ENCODE peak calls at places on chromosomes 2 and 18, in four cellular contexts. R is H1, V is endothelial cell of umbilical vein, Q is breast epithelium. M is an unnamed sample.

GRCh38 chr2:96153991-96154431 is 8.8 kb upstream of the DUSP2 start:
- DNase-seq in Q (no peak), R (no peak), V (no peak), M (no peak)

GRCh38 chr2:159219394-159219998 is 67.0 kb downstream of the WDSUB1 start:
- DNase-seq in R (no peak), Q (no peak), V (no peak), M (no peak)

GRCh38 chr18:30132959-30133358 is 909.6 kb downstream of the DSC3 start:
- DNase-seq in V (no peak), Q (no peak), R (no peak), M (no peak)

GRCh38 chr2:239444626-239445625 is 44.1 kb upstream of the HDAC4 start:
- DNase-seq in R (no peak), V (no peak), Q (no peak), M (no peak)

GRCh38 chr2:202387608-202388342 is 11.6 kb downstream of the BMPR2 start:
- DNase-seq in V (no peak), R (no peak), Q (no peak), M (no peak)

GRCh38 chr18:77098554-77099174 is 33.9 kb downstream of the MBP start:
- DNase-seq in V (no peak), R (no peak), Q (no peak), M (no peak)

GRCh38 chr2:23294238-23294637 is 90.7 kb upstream of the KLHL29 start:
- DNase-seq in R (no peak), Q (no peak), V (no peak), M (no peak)

GRCh38 chr2:25617948-25618646 is 55.3 kb downstream of the DTNB start:
- DNase-seq in V (peak; percentile 97), R (no peak), Q (no peak), M (no peak)

GRCh38 chr2:69933254-69933828 is 18.4 kb downstream of the MXD1 start:
- DNase-seq in Q (no peak), V (peak; percentile 31), R (no peak), M (no peak)

GRCh38 chr18:11700876-11701275 is 11.8 kb downstream of the GNAL start:
- DNase-seq in V (no peak), Q (no peak), R (no peak), M (no peak)

GRCh38 chr2:111011218-111011617 is 109.5 kb upstream of the BCL2L11 start:
- DNase-seq in V (no peak), R (no peak), Q (no peak), M (no peak)

GRCh38 chr2:12501469-12502147 is 215.1 kb upstream of the TRIB2 start:
- DNase-seq in R (no peak), V (peak; percentile 39), Q (no peak), M (no peak)

DNA sequence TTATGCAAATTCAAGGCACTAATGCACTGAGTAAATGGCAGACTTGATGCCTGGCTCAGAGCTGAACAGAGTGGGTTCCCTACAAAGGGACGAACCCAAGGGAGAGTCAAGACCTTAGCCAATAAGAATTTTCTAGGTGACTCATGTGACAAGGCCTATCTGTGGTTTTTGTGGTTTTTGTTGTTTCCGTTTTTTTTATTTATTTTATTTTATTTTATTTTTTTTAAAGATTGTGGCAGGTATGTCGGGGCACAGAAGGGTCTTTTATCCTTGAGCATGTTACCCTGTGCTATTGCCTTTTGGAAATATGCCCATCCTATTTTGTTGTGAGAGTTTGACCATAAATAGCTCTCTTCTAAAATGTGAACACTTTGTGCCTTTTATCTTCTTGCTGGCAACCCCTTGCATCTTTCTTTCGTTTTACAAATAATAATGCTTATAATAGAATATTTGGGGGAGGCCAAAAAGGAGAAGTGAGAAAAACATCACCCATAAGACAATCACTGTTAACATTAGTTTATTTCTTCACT is 113.4 kb upstream of the AQP4 start:
- DNase-seq in R (no peak), Q (no peak), V (no peak), M (no peak)
- TF ChIP-seq POLR2A in R (no peak), Q (no peak), V (no peak), M (no peak)

DNA sequence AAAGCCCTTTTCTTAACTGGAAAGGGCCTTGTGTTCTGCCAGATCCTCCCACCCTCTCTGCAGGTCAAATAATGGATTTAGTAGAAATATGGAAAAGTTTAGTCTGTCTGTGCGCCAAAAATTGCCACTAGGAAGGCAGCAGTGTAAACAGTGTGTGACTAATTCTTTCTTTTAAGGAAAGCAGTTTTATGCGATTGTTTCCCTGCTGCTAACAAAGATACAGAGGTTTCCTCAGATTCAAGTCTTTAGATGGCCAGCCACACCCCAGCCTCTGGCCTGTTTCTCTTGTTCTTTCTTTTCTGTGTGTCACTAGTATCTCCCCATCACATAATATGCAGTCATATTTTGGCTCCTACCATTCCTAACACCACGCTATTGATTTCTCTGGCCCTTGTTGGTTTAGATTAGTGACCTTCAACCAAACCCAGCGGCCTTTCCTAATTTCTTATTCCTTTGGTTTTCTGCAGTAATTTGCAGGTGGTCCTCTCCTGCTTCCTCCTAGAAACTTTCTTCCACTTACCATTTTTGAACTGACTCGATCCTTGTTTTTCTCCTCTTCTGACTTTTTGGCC is 157.4 kb downstream of the LTBP1 start:
- DNase-seq in Q (no peak), V (peak; percentile 94), R (no peak), M (no peak)
- H3K4me3 ChIP-seq in Q (no peak overlapping the region), V (no peak overlapping the region), R (no peak overlapping the region), M (no peak overlapping the region)

GRCh38 chr2:215430528-215431187 is 5.2 kb downstream of the FN1 start:
- DNase-seq in Q (no peak), V (peak; percentile 51), R (no peak), M (no peak)
- TF ChIP-seq POLR2A in Q (no peak), V (peak; percentile 44), R (no peak), M (no peak)

DNA sequence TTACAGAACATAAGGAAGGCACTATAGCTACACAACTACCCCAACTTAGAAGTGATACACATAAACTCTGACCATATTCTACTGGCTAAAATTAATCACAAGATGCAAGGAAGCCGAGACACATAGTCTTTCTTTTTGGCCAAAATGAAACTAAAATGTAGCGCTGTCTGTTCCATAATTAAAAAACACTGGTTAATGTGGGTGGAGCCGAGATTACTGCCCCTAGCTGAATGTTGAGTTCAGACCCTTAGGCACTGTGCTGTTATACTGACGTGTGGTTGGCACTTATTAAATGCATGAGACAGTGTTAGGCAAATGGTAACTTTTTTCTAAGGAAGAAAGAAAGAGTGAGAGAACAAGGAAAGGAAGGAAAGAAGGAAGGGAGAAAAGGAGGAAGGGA is 254.6 kb upstream of the RND3 start:
- DNase-seq in R (no peak), Q (no peak), V (no peak), M (no peak)
- H3K4me3 ChIP-seq in R (no peak overlapping the region), Q (peak overlapping the region; percentile 6), V (no peak overlapping the region), M (no peak overlapping the region)

GRCh38 chr2:108971661-108972566 is 17.1 kb downstream of the EDAR start:
- DNase-seq in Q (no peak), V (no peak), R (no peak), M (peak; percentile 64)
- TF ChIP-seq POLR2A in Q (no peak), V (no peak), R (no peak), M (no peak)

GRCh38 chr2:121869873-121870272 is 114.4 kb downstream of the TSN start:
- DNase-seq in R (no peak), Q (no peak), V (no peak), M (no peak)

GRCh38 chr2:121873870-121874269 is 118.4 kb downstream of the TSN start:
- DNase-seq in V (no peak), Q (no peak), R (no peak), M (no peak)

GRCh38 chr2:121872651-121873050 is 117.2 kb downstream of the TSN start:
- DNase-seq in Q (no peak), V (no peak), R (no peak), M (no peak)

GRCh38 chr2:121866789-121867188 is 111.3 kb downstream of the TSN start:
- DNase-seq in R (no peak), Q (no peak), V (no peak), M (no peak)

GRCh38 chr2:121868652-121869051 is 113.2 kb downstream of the TSN start:
- DNase-seq in Q (no peak), V (no peak), R (no peak), M (no peak)
- H3K4me3 ChIP-seq in Q (no peak overlapping the region), V (no peak overlapping the region), R (no peak overlapping the region), M (no peak overlapping the region)